ENCODE peak calls at places on chromosomes 6 and 20, in nine cellular contexts. Z is uterus, K is RWPE1, F is fibroblast of the aortic adventitia, S is HFFc6, G is AG09309, J is activated B cell treated with CpG ODN at 0.5 μM for 24 hours, N is GM23338, R is heart right ventricle. Y is an unnamed sample.
A peak's percentile ranks its signal among the peaks of the same experiment; 100 is the strongest.

GRCh38 chr20:3041818-3042504 is 1.5 kb upstream of the GNRH2 start:
- DNase-seq in Z (no peak), R (no peak), N (peak; percentile 33), G (no peak), F (peak; percentile 46), J (no peak), S (no peak), K (no peak), Y (no peak)

GRCh38 chr6:95365454-95365853 is 211.9 kb upstream of the MANEA start:
- DNase-seq in F (no peak), R (no peak), K (no peak), J (no peak), Z (no peak), S (no peak), G (no peak), N (peak; percentile 8), Y (no peak)

GRCh38 chr6:163526356-163526755 is 111.8 kb downstream of the QKI start:
- DNase-seq in N (no peak), K (no peak), F (no peak), G (no peak), R (no peak), Z (no peak), J (no peak), S (no peak), Y (no peak)

GRCh38 chr6:133396630-133397335 is 155.6 kb downstream of the EYA4 start:
- DNase-seq in J (no peak), Z (no peak), N (no peak), R (no peak), K (no peak), F (peak; percentile 2), G (no peak), S (no peak), Y (no peak)

GRCh38 chr6:73790572-73790971 is 94.6 kb downstream of the CD109 start:
- DNase-seq in S (no peak), R (no peak), N (no peak), K (no peak), Z (no peak), G (no peak), F (no peak), J (no peak), Y (no peak)

GRCh38 chr6:114108119-114109002 is 137.4 kb upstream of the HDAC2 start:
- DNase-seq in K (peak; percentile 53), S (peak; percentile 68), R (peak; percentile 49), F (peak; percentile 78), N (peak; percentile 96), Z (peak; percentile 20), G (peak; percentile 31), J (no peak), Y (peak; percentile 81)

GRCh38 chr20:33124261-33124660 is 43.7 kb upstream of the BPIFA2 start:
- DNase-seq in G (no peak), F (no peak), R (no peak), Z (no peak), K (no peak), J (no peak), N (no peak), S (no peak), Y (no peak)

GRCh38 chr6:133099573-133099972 is 141.6 kb upstream of the EYA4 start:
- DNase-seq in S (peak; percentile 10), N (peak; percentile 63), K (peak; percentile 61), R (no peak), F (peak; percentile 36), J (no peak), G (peak; percentile 4), Z (no peak), Y (peak; percentile 38)

GRCh38 chr6:30981942-30982772 is 1.4 kb upstream of the MUC21 start:
- DNase-seq in G (peak; percentile 21), Z (peak; percentile 24), K (no peak), F (peak; percentile 75), S (peak; percentile 48), R (no peak), J (no peak), N (peak; percentile 88), Y (peak; percentile 81)

GRCh38 chr20:50293244-50294139 is 102.9 kb downstream of the CEBPB start:
- DNase-seq in N (no peak), R (no peak), G (no peak), S (no peak), K (no peak), Z (no peak), J (no peak), F (no peak), Y (no peak)

GRCh38 chr6:9521152-9521530 is 893.7 kb downstream of the TFAP2A start:
- DNase-seq in G (no peak), J (no peak), Z (no peak), F (no peak), R (no peak), K (no peak), S (no peak), N (no peak), Y (no peak)

GRCh38 chr6:168058691-168059551 is 20.1 kb downstream of the FRMD1 start:
- DNase-seq in Z (no peak), J (no peak), N (peak; percentile 62), R (no peak), G (no peak), S (no peak), F (no peak), K (no peak), Y (no peak)

GRCh38 chr20:45098096-45098773 is 2.7 kb downstream of the KCNS1 start:
- DNase-seq in F (no peak), J (no peak), S (no peak), R (peak; percentile 26), K (peak; percentile 46), Z (no peak), N (peak; percentile 91), G (no peak), Y (no peak)

GRCh38 chr6:159939591-159940016 is 29.3 kb upstream of the IGF2R start:
- DNase-seq in K (no peak), N (no peak), S (no peak), Z (peak; percentile 40), J (no peak), G (no peak), F (peak; percentile 90), R (peak; percentile 50), Y (no peak)

GRCh38 chr20:13458860-13459451 is 179.8 kb downstream of the TASP1 start:
- DNase-seq in R (no peak), S (peak; percentile 17), Z (no peak), F (peak; percentile 66), J (no peak), N (peak; percentile 62), G (no peak), K (peak; percentile 55), Y (peak; percentile 56)

GRCh38 chr6:143652840-143653239 is 24.9 kb upstream of the PHACTR2 start:
- DNase-seq in R (no peak), K (no peak), F (no peak), Z (no peak), S (no peak), J (no peak), N (no peak), G (no peak), Y (no peak)

GRCh38 chr20:37907677-37908397 is 4.9 kb downstream of the VSTM2L start:
- DNase-seq in N (peak; percentile 55), J (no peak), S (peak; percentile 83), R (no peak), K (peak; percentile 75), F (peak; percentile 78), G (peak; percentile 54), Z (no peak), Y (peak; percentile 84)

GRCh38 chr6:111361648-111362047 is 121.4 kb downstream of the REV3L start:
- DNase-seq in R (no peak), F (peak; percentile 59), N (peak; percentile 85), G (no peak), K (peak; percentile 31), S (peak; percentile 18), J (no peak), Z (no peak), Y (peak; percentile 56)
- TF ChIP-seq CTCF in R (peak; percentile 38), F (peak; percentile 58), N (peak; percentile 65), G (peak; percentile 52), K (peak; percentile 41), S (peak; percentile 72), J (no peak), Z (peak; percentile 50), Y (peak; percentile 53)

GRCh38 chr6:1474205-1474604 is 84.8 kb downstream of the FOXF2 start:
- DNase-seq in G (no peak), S (no peak), R (no peak), J (no peak), K (no peak), F (no peak), Z (no peak), N (peak; percentile 19), Y (no peak)
- TF ChIP-seq CTCF in G (no peak), S (peak; percentile 46), R (no peak), J (no peak), K (no peak), F (no peak), Z (no peak), N (peak; percentile 36), Y (peak; percentile 16)

GRCh38 chr6:158707120-158707519 is 57.3 kb downstream of the SYTL3 start:
- DNase-seq in G (no peak), S (peak; percentile 39), F (peak; percentile 58), N (no peak), R (peak; percentile 41), Z (no peak), K (peak; percentile 34), J (no peak), Y (peak; percentile 35)

GRCh38 chr6:158705386-158706126 is 55.7 kb downstream of the SYTL3 start:
- DNase-seq in Z (no peak), F (no peak), N (no peak), K (no peak), S (no peak), J (no peak), R (no peak), G (no peak), Y (no peak)

GRCh38 chr6:158707826-158708225 is 58.0 kb downstream of the SYTL3 start:
- DNase-seq in F (no peak), G (no peak), R (no peak), S (no peak), N (no peak), Z (no peak), K (peak; percentile 69), J (no peak), Y (peak; percentile 59)

GRCh38 chr6:158708239-158708638 is 58.4 kb downstream of the SYTL3 start:
- DNase-seq in K (no peak), N (no peak), Z (peak; percentile 63), J (no peak), G (no peak), F (peak; percentile 86), R (peak; percentile 59), S (no peak), Y (peak; percentile 43)

DNA sequence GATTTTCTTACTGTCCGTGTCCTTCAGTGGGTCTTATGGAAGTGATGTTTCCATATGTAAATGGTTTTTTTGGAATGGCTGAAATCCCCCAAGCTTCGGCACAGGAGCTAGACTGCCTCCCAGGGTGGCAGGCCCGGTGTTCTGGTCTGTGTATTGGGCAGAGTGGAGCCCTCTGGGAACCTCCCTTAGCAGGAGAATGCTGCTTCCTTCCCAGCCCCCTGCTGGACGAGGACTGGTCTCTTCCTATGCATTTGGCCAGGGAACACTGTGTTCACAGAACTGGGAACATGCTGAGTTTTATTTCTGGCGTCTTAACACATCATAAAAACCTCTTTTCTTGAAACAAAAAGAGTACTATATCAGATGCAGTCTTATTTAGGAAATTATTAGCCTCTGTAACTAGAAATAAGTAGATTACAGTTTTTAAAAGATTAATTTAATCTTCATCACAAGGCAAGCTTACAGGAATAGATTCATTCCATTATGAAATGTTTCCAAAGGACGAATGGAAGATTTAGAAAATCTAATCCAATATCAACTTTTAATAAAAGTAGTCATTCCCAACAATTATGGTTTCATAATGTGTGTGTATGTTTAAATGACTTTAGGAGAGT is 56.6 kb downstream of the SYTL3 start:
- DNase-seq in J (no peak), F (peak; percentile 57), S (peak; percentile 35), R (peak; percentile 42), Z (peak; percentile 58), N (peak; percentile 73), G (no peak), K (peak; percentile 57), Y (peak; percentile 77)
- TF ChIP-seq CTCF in J (no peak), F (peak; percentile 88), S (peak; percentile 78), R (peak; percentile 33), Z (peak; percentile 59), N (peak; percentile 57), G (peak; percentile 64), K (peak; percentile 23), Y (peak; percentile 47)

GRCh38 chr20:20450461-20451027 is 82.6 kb downstream of the INSM1 start:
- DNase-seq in F (peak; percentile 34), Z (no peak), G (no peak), R (peak; percentile 60), J (no peak), K (no peak), N (no peak), S (no peak), Y (peak; percentile 39)
- TF ChIP-seq CTCF in F (no peak), Z (no peak), G (no peak), R (no peak), J (no peak), K (no peak), N (no peak), S (no peak), Y (no peak)